ENCODE peak calls at places on chromosomes 11 and 22, in eight cellular contexts. J is NCI-H1092; S is fibroblast of lung; C is A549; Y is body of pancreas; A is activated T-cell treated with anti-CD3 and anti-CD28 coated beads for 48 hours; N is mesendoderm; E is CD4-positive, CD25-positive, alpha-beta regulatory T cell. T is an unnamed sample.

GRCh38 chr11:111540114-111540920 is at the start of gene LAYN:
- DNase-seq in A (peak; percentile 33), C (no peak), N (peak; percentile 50), J (peak; percentile 38), S (no peak), E (peak; percentile 64), Y (peak; percentile 25), T (no peak)

GRCh38 chr22:30047364-30047738 is 32.9 kb upstream of the HORMAD2 start:
- DNase-seq in Y (no peak), C (no peak), N (peak; percentile 8), E (no peak), S (peak; percentile 15), A (no peak), J (no peak), T (no peak)

GRCh38 chr11:45658292-45658991 is 7.0 kb downstream of the CHST1 start:
- DNase-seq in C (no peak), A (no peak), S (peak; percentile 48), Y (peak; percentile 52), J (no peak), N (peak; percentile 80), E (no peak), T (no peak)

GRCh38 chr11:57713849-57714248 is 1.5 kb downstream of the TMX2 start:
- DNase-seq in A (no peak), S (no peak), N (peak; percentile 16), E (no peak), C (no peak), J (no peak), Y (no peak), T (no peak)

GRCh38 chr11:8192016-8192895 is 23.4 kb upstream of the RIC3 start:
- DNase-seq in J (peak; percentile 82), A (peak; percentile 33), E (no peak), C (peak; percentile 69), Y (peak; percentile 77), S (peak; percentile 72), N (peak; percentile 88), T (peak; percentile 35)

GRCh38 chr11:76524919-76525318 is 80.1 kb downstream of the EMSY start:
- DNase-seq in E (no peak), J (peak; percentile 57), C (peak; percentile 16), A (no peak), S (peak; percentile 84), N (no peak), Y (peak; percentile 64), T (peak; percentile 92)

GRCh38 chr11:15800121-15800800 is 556.1 kb downstream of the SOX6 start:
- DNase-seq in N (peak; percentile 16), E (no peak), A (peak; percentile 17), C (no peak), J (no peak), Y (peak; percentile 55), S (peak; percentile 84), T (no peak)

GRCh38 chr11:69013009-69013951 is at the start of gene MRGPRF:
- DNase-seq in J (no peak), E (no peak), N (peak; percentile 88), S (peak; percentile 97), C (peak; percentile 30), Y (peak; percentile 65), A (no peak), T (no peak)

GRCh38 chr22:17910561-17911311 is 113.6 kb downstream of the MICAL3 start:
- DNase-seq in N (peak; percentile 94), E (no peak), C (peak; percentile 45), J (no peak), S (peak; percentile 88), A (no peak), Y (peak; percentile 50), T (no peak)

GRCh38 chr11:28964811-28965210 is 856.6 kb downstream of the METTL15 start:
- DNase-seq in Y (no peak), E (no peak), N (no peak), J (no peak), C (no peak), S (no peak), A (no peak), T (no peak)

GRCh38 chr22:30305519-30305905 is 16.2 kb upstream of the CASTOR1 start:
- DNase-seq in E (peak; percentile 36), N (no peak), S (no peak), C (no peak), Y (peak; percentile 69), A (no peak), J (no peak), T (no peak)

GRCh38 chr22:35986085-35986484 is 42.5 kb downstream of the RBFOX2 start:
- DNase-seq in N (no peak), S (no peak), A (no peak), J (no peak), C (no peak), E (no peak), Y (no peak), T (no peak)

GRCh38 chr11:123594188-123594901 is 60.1 kb downstream of the SCN3B start:
- DNase-seq in N (peak; percentile 28), C (no peak), E (no peak), S (no peak), A (no peak), J (no peak), Y (no peak), T (no peak)

GRCh38 chr11:77400306-77400705 is 73.6 kb downstream of the PAK1 start:
- DNase-seq in A (no peak), Y (no peak), S (no peak), N (no peak), E (no peak), C (no peak), J (no peak), T (no peak)

GRCh38 chr22:42196454-42196853 is 65.8 kb upstream of the CYP2D6 start:
- DNase-seq in C (no peak), Y (no peak), J (no peak), N (no peak), E (no peak), S (no peak), A (no peak), T (no peak)

GRCh38 chr22:36928826-36929535 is 15.6 kb downstream of the CSF2RB start:
- DNase-seq in E (no peak), A (no peak), N (peak; percentile 11), Y (no peak), J (no peak), S (no peak), C (no peak), T (no peak)

GRCh38 chr11:61022311-61023085 is 51.0 kb downstream of the CD6 start:
- DNase-seq in E (no peak), C (no peak), Y (no peak), J (no peak), A (no peak), N (no peak), S (no peak), T (no peak)

T was measured in LNCaP clone FGC.